ENCODE peak calls at places on chromosomes 13 and 19, in eight cellular contexts. D is occipital lobe; C is mesenchymal stem cell; F is stomach; Y is SHP77; Q is activated CD4-positive, alpha-beta T cell treated with anti-CD3 and anti-CD28 coated beads, Interleukin-2, amount 50 U/mL, for 24 hours; G is activated T-cell treated with anti-CD3 and anti-CD28 coated beads, Interleukin-2, amount 50 U/mL, for 48 hours; X is EL. R is an unnamed sample.

GRCh38 chr13:76792680-76793334 is 93.4 kb downstream of the KCTD12 start:
- DNase-seq in D (no peak), C (peak; percentile 63), F (no peak), Y (no peak), Q (no peak), G (no peak), X (peak; percentile 55), R (peak; percentile 57)

GRCh38 chr19:14149509-14149994 is 13.2 kb upstream of the ASF1B start:
- DNase-seq in D (peak; percentile 35), C (no peak), F (peak; percentile 51), Y (no peak), Q (peak; percentile 13), G (peak; percentile 75), X (no peak), R (no peak)

GRCh38 chr13:114068723-114069322 is 63.6 kb downstream of the RASA3 start:
- DNase-seq in D (no peak), C (peak; percentile 86), F (no peak), Y (no peak), Q (no peak), G (no peak), X (peak; percentile 79), R (no peak)

GRCh38 chr13:26965976-26966375 is 205.4 kb upstream of the GPR12 start:
- DNase-seq in D (peak; percentile 10), C (no peak), F (peak; percentile 81), Y (peak; percentile 77), Q (no peak), G (no peak), X (no peak), R (peak; percentile 60)

GRCh38 chr19:703651-704446 is 4.9 kb upstream of the PALM start:
- DNase-seq in D (no peak), C (peak; percentile 55), F (peak; percentile 84), Y (peak; percentile 54), Q (peak; percentile 37), G (peak; percentile 82), X (peak; percentile 36), R (peak; percentile 35)

GRCh38 chr19:17339088-17339741 is 1.9 kb downstream of the GTPBP3 start:
- DNase-seq in D (no peak), C (no peak), F (no peak), Y (no peak), Q (no peak), G (peak; percentile 78), X (no peak), R (no peak)

GRCh38 chr19:34428549-34429285 is 536 bp downstream of the UBA2 start:
- DNase-seq in D (peak; percentile 63), C (peak; percentile 64), F (peak; percentile 31), Y (no peak), Q (peak; percentile 18), G (peak; percentile 53), X (peak; percentile 39), R (peak; percentile 58)

GRCh38 chr13:66076417-66076816 is 1153.7 kb downstream of the PCDH9 start:
- DNase-seq in D (no peak), C (no peak), F (no peak), Y (no peak), Q (no peak), G (no peak), X (peak; percentile 16), R (no peak)

GRCh38 chr13:113951246-113951999 is 22.5 kb downstream of the C13orf46 start:
- DNase-seq in D (no peak), C (peak; percentile 78), F (peak; percentile 92), Y (peak; percentile 87), Q (peak; percentile 27), G (peak; percentile 73), X (peak; percentile 69), R (no peak)

GRCh38 chr13:73261739-73262216 is 203.0 kb downstream of the KLF5 start:
- DNase-seq in D (no peak), C (no peak), F (no peak), Y (no peak), Q (no peak), G (no peak), X (no peak), R (no peak)

GRCh38 chr19:46716013-46716671 is 772 bp downstream of the PRKD2 start:
- DNase-seq in D (no peak), C (peak; percentile 37), F (peak; percentile 39), Y (no peak), Q (no peak), G (peak; percentile 40), X (no peak), R (peak; percentile 31)

GRCh38 chr19:55348317-55349034 is 6.0 kb downstream of the COX6B2 start:
- DNase-seq in D (no peak), C (no peak), F (no peak), Y (no peak), Q (no peak), G (no peak), X (no peak), R (no peak)

GRCh38 chr13:111394211-111394922 is 73.9 kb downstream of the TEX29 start:
- DNase-seq in D (no peak), C (no peak), F (peak; percentile 13), Y (no peak), Q (no peak), G (no peak), X (no peak), R (no peak)

GRCh38 chr13:91510058-91510457 is 111.6 kb downstream of the GPC5 start:
- DNase-seq in D (no peak), C (no peak), F (no peak), Y (no peak), Q (no peak), G (no peak), X (no peak), R (no peak)

GRCh38 chr13:110138009-110138699 is 168.8 kb downstream of the COL4A1 start:
- DNase-seq in D (peak; percentile 79), C (peak; percentile 89), F (peak; percentile 55), Y (peak; percentile 85), Q (peak; percentile 62), G (peak; percentile 79), X (peak; percentile 80), R (peak; percentile 69)

GRCh38 chr19:39413269-39413902 is 917 bp downstream of the PLEKHG2 start:
- DNase-seq in D (no peak), C (peak; percentile 77), F (no peak), Y (no peak), Q (no peak), G (no peak), X (peak; percentile 62), R (peak; percentile 64)

GRCh38 chr13:51519839-51520238 is 64.4 kb upstream of the WDFY2 start:
- DNase-seq in D (peak; percentile 5), C (no peak), F (no peak), Y (no peak), Q (no peak), G (no peak), X (peak; percentile 69), R (peak; percentile 88)

R was measured in MG63.